ENCODE peak calls at places on chromosomes 7 and 10, in four cellular contexts. E is posterior vena cava, M is uterus, G is erythroblast. A is an unnamed sample.

GRCh38 chr10:51436805-51437204 is 262.6 kb downstream of the CSTF2T start:
- DNase-seq in E (no peak), M (no peak), G (no peak), A (no peak)

GRCh38 chr10:51176976-51177690 is 102.8 kb downstream of the PRKG1 start:
- DNase-seq in E (no peak), M (no peak), G (no peak), A (no peak)

GRCh38 chr10:78658645-78659632 is 409.8 kb upstream of the ZMIZ1 start:
- DNase-seq in E (no peak), M (no peak), G (no peak), A (no peak)

GRCh38 chr7:27933691-27934565 is 194.0 kb downstream of the TAX1BP1 start:
- DNase-seq in E (no peak), M (no peak), G (no peak), A (no peak)

GRCh38 chr7:31077484-31078362 is 25.6 kb downstream of the ADCYAP1R1 start:
- DNase-seq in E (peak), M (no peak), G (no peak), A (no peak)

GRCh38 chr10:74825033-74825370 is 1.4 kb upstream of the KAT6B start:
- DNase-seq in E (peak), M (peak), G (no peak), A (no peak)

GRCh38 chr10:3217853-3218252 is 45.3 kb upstream of the PITRM1 start:
- DNase-seq in E (no peak), M (no peak), G (no peak), A (no peak)

GRCh38 chr7:158194365-158194900 is 393.2 kb downstream of the PTPRN2 start:
- DNase-seq in E (peak), M (no peak), G (no peak), A (no peak)

GRCh38 chr7:1813394-1814088 is 143.5 kb downstream of the ELFN1 start:
- DNase-seq in E (no peak), M (no peak), G (no peak), A (no peak)

GRCh38 chr10:47239211-47239610 is 60.8 kb upstream of the GDF10 start:
- DNase-seq in E (no peak), M (no peak), G (no peak), A (no peak)